ENCODE peak calls at places on chromosomes 3 and 15, in five cellular contexts. N is ACHN, M is sigmoid colon, U is AG10803, Q is HCT116. D is an unnamed sample.

GRCh38 chr15:89322822-89323221 is 11.8 kb downstream of the POLG start:
- DNase-seq in U (no peak), Q (no peak), M (no peak), N (no peak), D (no peak)

GRCh38 chr3:186788482-186789370 is 5.3 kb downstream of the EIF4A2 start:
- DNase-seq in Q (no peak), M (no peak), U (no peak), N (no peak), D (no peak)

GRCh38 chr3:103083848-103084631 is 649.2 kb downstream of the ZPLD1 start:
- DNase-seq in U (no peak), Q (no peak), M (no peak), N (no peak), D (no peak)

GRCh38 chr3:77039606-77040553 is at the start of gene ROBO2:
- DNase-seq in N (no peak), Q (no peak), U (peak), M (peak), D (no peak)

GRCh38 chr3:136932518-136932917 is 25.3 kb upstream of the IL20RB start:
- DNase-seq in U (no peak), M (no peak), N (no peak), Q (no peak), D (peak)

GRCh38 chr3:143443851-143444331 is 324.3 kb downstream of the CHST2 start:
- DNase-seq in M (peak), Q (peak), N (peak), U (peak), D (peak)

GRCh38 chr3:14455571-14456317 is 53.3 kb downstream of the SLC6A6 start:
- DNase-seq in N (no peak), M (no peak), U (no peak), Q (no peak), D (no peak)

GRCh38 chr3:62587169-62587568 is 213.8 kb upstream of the FEZF2 start:
- DNase-seq in M (no peak), Q (no peak), U (no peak), N (no peak), D (no peak)

GRCh38 chr3:193857996-193858395 is 265.0 kb downstream of the OPA1 start:
- DNase-seq in N (no peak), U (peak), Q (no peak), M (peak), D (no peak)

GRCh38 chr3:194082596-194083220 is 53.2 kb upstream of the HES1 start:
- DNase-seq in U (peak), Q (no peak), M (peak), N (no peak), D (no peak)

GRCh38 chr15:38886315-38887163 is 321.9 kb upstream of the RASGRP1 start:
- DNase-seq in M (no peak), N (peak), Q (no peak), U (peak), D (no peak)

GRCh38 chr3:115692887-115693524 is 69.7 kb downstream of the GAP43 start:
- DNase-seq in U (peak), M (peak), Q (peak), N (peak), D (peak)

GRCh38 chr15:77901251-77901881 is 176.1 kb downstream of the TBC1D2B start:
- DNase-seq in Q (no peak), N (no peak), M (peak), U (no peak), D (no peak)

GRCh38 chr3:6860911-6861330 is at the start of gene GRM7:
- DNase-seq in M (no peak), U (no peak), Q (no peak), N (no peak), D (no peak)

GRCh38 chr15:50137330-50137761 is 18.3 kb upstream of the ATP8B4 start:
- DNase-seq in Q (peak), U (peak), M (no peak), N (peak), D (no peak)

GRCh38 chr3:17741621-17742091 is 775 bp downstream of the TBC1D5 start:
- DNase-seq in Q (no peak), N (no peak), M (no peak), U (no peak), D (peak)

GRCh38 chr3:141487419-141488345 is 855 bp downstream of the RASA2 start:
- DNase-seq in U (peak), Q (peak), M (peak), N (peak), D (peak)

GRCh38 chr3:85586018-85586417 is 627.2 kb downstream of the CADM2 start:
- DNase-seq in N (no peak), M (no peak), Q (no peak), U (no peak), D (no peak)

GRCh38 chr3:197599089-197599765 is 43.5 kb upstream of the BDH1 start:
- DNase-seq in U (peak), M (peak), N (peak), Q (peak), D (peak)

GRCh38 chr3:161913786-161914389 is 417.3 kb downstream of the OTOL1 start:
- DNase-seq in U (peak), Q (no peak), N (peak), M (no peak), D (no peak)

GRCh38 chr3:49173116-49173791 is 1.9 kb downstream of the KLHDC8B start:
- DNase-seq in Q (no peak), M (peak), U (no peak), N (no peak), D (peak)

GRCh38 chr15:26197719-26198118 is 334.6 kb upstream of the ATP10A start:
- DNase-seq in M (no peak), U (no peak), Q (no peak), N (no peak), D (no peak)

GRCh38 chr3:8482960-8483665 is 18.5 kb upstream of the LMCD1 start:
- DNase-seq in N (peak), M (peak), Q (no peak), U (peak), D (peak)

GRCh38 chr3:182490601-182491485 is 302.5 kb upstream of the ATP11B start:
- DNase-seq in U (peak), Q (peak), N (peak), M (no peak), D (peak)

GRCh38 chr15:43939070-43939469 is 112.3 kb downstream of the WDR76 start:
- DNase-seq in M (no peak), N (peak), Q (peak), U (no peak), D (peak)